ENCODE peak calls at places on chromosome 22, in six cellular contexts. T is stomach, H is HCT116, Z is breast epithelium, N is sigmoid colon, X is endothelial cell of umbilical vein. Y is an unnamed sample. For H3K4me1, the result is how much of the 10 kb centered on the place peaks cover.

GRCh38 chr22:33539202-33539901 is 380.9 kb downstream of the LARGE1 start:
- DNase-seq in Z (no peak), H (no peak), X (no peak), T (no peak), N (no peak), Y (no peak)

GRCh38 chr22:49076300-49077035 is 751.2 kb downstream of the BRD1 start:
- DNase-seq in T (no peak), Z (no peak), N (peak), X (no peak), H (no peak), Y (no peak)

GRCh38 chr22:50473855-50474671 is 772 bp downstream of the SBF1 start:
- DNase-seq in X (peak), Z (no peak), H (no peak), N (peak), T (peak), Y (peak)

GRCh38 chr22:16781764-16782329 is 43.4 kb downstream of the XKR3 start:
- DNase-seq in T (no peak), Z (no peak), H (no peak), N (no peak), X (no peak), Y (no peak)

GRCh38 chr22:48795664-48796063 is 1032.0 kb downstream of the BRD1 start:
- DNase-seq in X (no peak), N (peak), Z (no peak), T (no peak), H (no peak), Y (no peak)

GRCh38 chr22:33326540-33327295 is 268.5 kb upstream of the SYN3 start:
- DNase-seq in N (no peak), H (no peak), X (no peak), Z (no peak), T (no peak), Y (no peak)

GRCh38 chr22:29782061-29782845 is 15.1 kb downstream of the UQCR10 start:
- DNase-seq in H (no peak), T (peak), N (no peak), X (no peak), Z (peak), Y (peak)

GRCh38 chr22:17119481-17120202 is 1.5 kb downstream of the TMEM121B start:
- DNase-seq in X (no peak), Z (no peak), H (no peak), T (no peak), N (no peak), Y (peak)

GRCh38 chr22:33044059-33044458 is 14.1 kb downstream of the SYN3 start:
- DNase-seq in Z (no peak), X (no peak), N (no peak), T (no peak), H (no peak), Y (no peak)

GRCh38 chr22:20955548-20955947 is 11.5 kb upstream of the AIFM3 start:
- DNase-seq in X (no peak), T (no peak), N (no peak), Z (no peak), H (peak), Y (no peak)

GRCh38 chr22:50186789-50187523 is 1.2 kb downstream of the TRABD start:
- DNase-seq in Z (no peak), N (no peak), H (no peak), T (peak), X (no peak), Y (peak)

GRCh38 chr22:23245799-23246136 is 65.5 kb downstream of the BCR start:
- DNase-seq in H (no peak), T (no peak), N (no peak), X (no peak), Z (no peak), Y (no peak)

GRCh38 chr22:23245045-23245798 is 64.9 kb downstream of the BCR start:
- DNase-seq in T (no peak), N (no peak), X (no peak), H (no peak), Z (no peak), Y (no peak)

GRCh38 chr22:23243006-23243573 is 62.8 kb downstream of the BCR start:
- DNase-seq in N (no peak), Z (no peak), H (no peak), X (no peak), T (no peak), Y (no peak)

GRCh38 chr22:23243859-23244689 is 63.8 kb downstream of the BCR start:
- DNase-seq in T (no peak), H (no peak), X (no peak), Z (no peak), N (no peak), Y (no peak)

GRCh38 chr22:23244690-23245044 is 64.4 kb downstream of the BCR start:
- DNase-seq in N (no peak), T (no peak), H (no peak), X (no peak), Z (no peak), Y (no peak)
- H3K4me1 ChIP-seq in N (under half), T (under half), H (under half), X (under half), Z (under half), Y (under half)

GRCh38 chr22:41094036-41094435 is 1.6 kb downstream of the EP300 start:
- DNase-seq in T (no peak), N (no peak), X (peak), H (no peak), Z (no peak), Y (peak)

GRCh38 chr22:41096841-41097240 is 4.4 kb downstream of the EP300 start:
- DNase-seq in Z (no peak), H (no peak), T (no peak), X (no peak), N (no peak), Y (no peak)

GRCh38 chr22:41099036-41099435 is 6.6 kb downstream of the EP300 start:
- DNase-seq in X (no peak), T (no peak), Z (no peak), N (no peak), H (no peak), Y (no peak)

GRCh38 chr22:41092847-41093371 is 517 bp downstream of the EP300 start:
- DNase-seq in T (peak), X (peak), Z (no peak), H (no peak), N (no peak), Y (peak)

DNA sequence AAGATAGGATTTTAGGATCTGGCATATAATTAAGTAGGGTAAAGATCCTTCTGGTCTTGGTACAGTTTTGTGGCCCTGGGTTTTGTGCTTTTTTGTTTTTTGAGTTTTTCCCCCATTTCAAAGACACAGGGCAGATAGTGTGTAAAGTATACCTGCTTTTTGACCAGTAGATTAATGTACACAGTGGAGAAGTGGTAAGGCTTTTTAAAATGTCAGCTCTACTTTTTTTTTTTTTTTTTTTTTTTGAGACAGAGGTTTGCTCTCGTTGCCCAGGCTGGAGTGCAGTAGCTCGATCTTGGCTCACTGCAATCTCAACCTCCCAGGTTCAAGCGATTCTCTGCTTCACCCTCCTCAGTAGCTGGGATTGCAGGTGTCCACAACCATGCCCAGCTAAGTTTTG is 4.0 kb downstream of the EP300 start:
- DNase-seq in Z (no peak), H (no peak), T (no peak), N (no peak), X (no peak), Y (no peak)
- H3K4me3 ChIP-seq in Z (no peak), H (no peak), T (no peak), N (no peak), X (no peak), Y (no peak)

GRCh38 chr22:47292546-47293320 is 530.3 kb downstream of the TBC1D22A start:
- DNase-seq in T (peak), N (no peak), X (no peak), H (no peak), Z (peak), Y (no peak)
- TF ChIP-seq POLR2AphosphoS5 in T (no peak), N (no peak), X (no peak), H (no peak), Z (no peak), Y (peak)

GRCh38 chr22:39312410-39312809 is 7.0 kb downstream of the RPL3 start:
- DNase-seq in X (no peak), Z (no peak), T (no peak), H (no peak), N (no peak), Y (no peak)

GRCh38 chr22:39311592-39312400 is 7.6 kb downstream of the RPL3 start:
- DNase-seq in H (no peak), X (no peak), Z (no peak), T (no peak), N (no peak), Y (no peak)

GRCh38 chr22:39309364-39309861 is 10.0 kb downstream of the RPL3 start:
- DNase-seq in H (no peak), N (no peak), T (no peak), Z (no peak), X (no peak), Y (no peak)

GRCh38 chr22:39308614-39309363 is 10.6 kb downstream of the RPL3 start:
- DNase-seq in N (peak), Z (no peak), X (peak), H (peak), T (peak), Y (peak)

DNA sequence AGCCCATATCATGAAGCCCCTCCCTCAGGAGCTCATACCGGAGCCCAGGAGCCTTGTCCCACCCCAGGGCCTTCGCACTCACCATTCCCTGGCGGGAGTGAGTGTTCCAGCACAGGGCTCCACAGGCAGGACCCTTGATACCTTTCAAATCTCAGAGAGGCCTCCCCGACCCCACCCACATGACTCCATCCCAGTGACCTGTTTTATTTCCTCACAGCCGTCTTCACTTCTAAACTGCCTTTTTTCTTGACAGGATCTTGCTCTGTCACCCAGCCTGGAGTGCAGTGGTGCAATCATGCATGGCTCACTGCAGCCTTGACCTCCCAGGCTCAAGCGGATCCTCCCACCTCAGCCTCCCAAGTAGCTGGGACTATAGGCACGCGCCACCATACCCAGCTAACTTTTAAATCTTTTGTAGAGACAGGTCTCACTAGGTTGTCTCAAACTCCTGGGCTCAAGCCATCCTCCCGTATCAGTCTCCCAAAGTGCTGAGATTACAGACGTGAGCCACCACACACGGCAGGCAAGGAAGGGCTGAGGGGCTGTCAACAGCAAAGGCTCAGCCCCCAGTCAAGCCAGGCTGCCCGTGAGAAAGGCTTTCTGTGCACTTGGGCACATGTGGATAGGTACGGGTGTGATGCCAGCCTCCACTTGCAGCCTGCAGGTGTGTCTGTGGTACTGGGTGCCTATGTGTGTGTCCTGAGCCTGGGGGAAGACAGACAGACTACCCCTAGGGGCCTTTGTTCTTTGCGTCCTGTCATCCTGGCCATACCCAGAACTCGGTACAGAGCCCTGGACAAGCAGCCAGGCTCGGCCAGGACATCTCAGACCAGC is 9.3 kb downstream of the RPL3 start:
- DNase-seq in H (no peak), Z (no peak), N (no peak), T (no peak), X (no peak), Y (no peak)
- H3K4me1 ChIP-seq in H (half or more), Z (under half), N (under half), T (under half), X (under half), Y (under half)

GRCh38 chr22:35310556-35311550 is 11.2 kb downstream of the TOM1 start:
- DNase-seq in T (no peak), N (no peak), Z (no peak), H (no peak), X (no peak), Y (peak)
- H3K4me3 ChIP-seq in T (no peak), N (no peak), Z (peak), H (no peak), X (no peak), Y (no peak)

GRCh38 chr22:45504703-45505341 is 2.1 kb downstream of the FBLN1 start:
- DNase-seq in T (no peak), H (no peak), Z (no peak), X (peak), N (no peak), Y (no peak)

GRCh38 chr22:45503071-45503815 is 560 bp downstream of the FBLN1 start:
- DNase-seq in N (no peak), Z (no peak), H (no peak), T (no peak), X (no peak), Y (no peak)

GRCh38 chr22:45505991-45506743 is 3.5 kb downstream of the FBLN1 start:
- DNase-seq in H (no peak), N (no peak), Z (no peak), T (no peak), X (no peak), Y (no peak)

GRCh38 chr22:45502215-45503070 is at the start of gene FBLN1:
- DNase-seq in Z (no peak), T (no peak), N (no peak), X (no peak), H (no peak), Y (no peak)

GRCh38 chr22:45503816-45504702 is 1.4 kb downstream of the FBLN1 start:
- DNase-seq in H (no peak), X (no peak), Z (no peak), N (no peak), T (no peak), Y (no peak)
- TF ChIP-seq POLR2AphosphoS5 in H (no peak), X (no peak), Z (no peak), N (no peak), T (no peak), Y (no peak)

GRCh38 chr22:23847991-23848864 is 9.4 kb upstream of the DERL3 start:
- DNase-seq in N (no peak), T (no peak), Z (no peak), H (no peak), X (no peak), Y (peak)

GRCh38 chr22:23845661-23846469 is 7.1 kb upstream of the DERL3 start:
- DNase-seq in H (no peak), T (no peak), N (no peak), X (no peak), Z (no peak), Y (no peak)

GRCh38 chr22:23847310-23847920 is 8.6 kb upstream of the DERL3 start:
- DNase-seq in X (no peak), H (no peak), T (no peak), N (peak), Z (no peak), Y (no peak)

GRCh38 chr22:23850136-23850611 is 7.5 kb upstream of the SLC2A11 start:
- DNase-seq in Z (no peak), H (no peak), N (no peak), X (no peak), T (peak), Y (no peak)

GRCh38 chr22:23849009-23850006 is 8.4 kb upstream of the SLC2A11 start:
- DNase-seq in H (peak), T (peak), Z (peak), X (peak), N (peak), Y (peak)
- H3K4me1 ChIP-seq in H (under half), T (under half), Z (under half), X (under half), N (under half), Y (under half)

GRCh38 chr22:37817705-37818311 is 5.4 kb upstream of the GALR3 start:
- DNase-seq in T (peak), X (peak), Z (peak), N (peak), H (no peak), Y (peak)
- H3K4me3 ChIP-seq in T (peak), X (no peak), Z (peak), N (peak), H (no peak), Y (no peak)

DNA sequence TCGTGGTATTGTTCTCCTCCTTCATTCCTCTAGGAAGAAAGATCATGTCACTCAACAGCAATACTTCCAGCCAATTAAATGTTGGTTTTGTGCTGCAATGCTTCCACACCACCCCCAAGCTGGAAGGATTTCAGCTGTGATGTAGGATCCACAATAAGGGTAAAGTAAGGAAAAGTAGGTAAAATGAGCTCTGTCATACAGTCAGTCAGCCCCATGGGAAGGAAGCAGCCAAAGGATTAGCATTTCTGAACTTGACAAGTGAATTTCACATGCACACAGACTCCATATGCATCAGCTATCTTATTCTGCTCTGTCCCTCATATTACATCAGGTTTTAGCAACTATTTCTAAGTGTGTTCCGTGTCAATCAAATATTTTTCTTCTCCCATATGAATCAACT is 197.9 kb downstream of the TTC28 start:
- DNase-seq in H (no peak), N (no peak), T (no peak), X (no peak), Z (no peak), Y (no peak)
- TF ChIP-seq POLR2AphosphoS5 in H (no peak), N (no peak), T (no peak), X (no peak), Z (no peak), Y (no peak)

GRCh38 chr22:43100223-43100622 is 10.3 kb upstream of the BIK start:
- DNase-seq in X (no peak), T (no peak), N (no peak), H (no peak), Z (no peak), Y (no peak)
- H3K4me1 ChIP-seq in X (under half), T (under half), N (under half), H (under half), Z (under half), Y (under half)